ENCODE peak calls at places on chromosomes 12 and 14, in four cellular contexts. C, V, W and R are unnamed samples.
A peak's percentile ranks its signal among the peaks of the same experiment; 100 is the strongest.

GRCh38 chr14:91113829-91114078 is at the start of gene DGLUCY:
- DNase-seq in C (peak; percentile 56), V (peak; percentile 80), W (peak; percentile 88), R (peak; percentile 80)

GRCh38 chr14:102513899-102514772 is 4.6 kb upstream of the ANKRD9 start:
- DNase-seq in V (no peak), W (no peak), C (no peak), R (no peak)

GRCh38 chr12:109393437-109394345 is 46.0 kb downstream of the MYO1H start:
- DNase-seq in C (peak; percentile 47), V (peak; percentile 65), W (no peak), R (peak; percentile 76)

GRCh38 chr12:26271889-26272492 is 76.6 kb downstream of the SSPN start:
- DNase-seq in V (peak; percentile 92), C (peak; percentile 69), W (peak; percentile 91), R (peak; percentile 97)

GRCh38 chr12:11446372-11446771 is 51.0 kb upstream of the PRB2 start:
- DNase-seq in W (no peak), V (no peak), C (no peak), R (no peak)

GRCh38 chr14:99603471-99603933 is 505 bp downstream of the CCDC85C start:
- DNase-seq in C (no peak), W (no peak), V (peak; percentile 47), R (peak; percentile 48)

GRCh38 chr12:105317453-105317852 is 13.0 kb upstream of the C12orf75 start:
- DNase-seq in W (no peak), V (peak; percentile 48), C (no peak), R (no peak)

GRCh38 chr14:33347816-33348215 is 409.1 kb downstream of the NPAS3 start:
- DNase-seq in C (peak; percentile 12), W (no peak), V (peak; percentile 7), R (peak; percentile 34)

GRCh38 chr12:53187145-53187899 is 6.6 kb upstream of the CSAD start:
- DNase-seq in C (no peak), V (no peak), W (no peak), R (no peak)

GRCh38 chr14:98293527-98293926 is 978.5 kb downstream of the BCL11B start:
- DNase-seq in V (no peak), C (no peak), W (no peak), R (no peak)

GRCh38 chr12:117189725-117190209 is 503 bp downstream of the FBXO21 start:
- DNase-seq in V (peak; percentile 20), W (peak; percentile 37), C (no peak), R (peak; percentile 27)

GRCh38 chr12:131074221-131075083 is 120.7 kb downstream of the ADGRD1 start:
- DNase-seq in W (peak; percentile 69), V (no peak), C (no peak), R (no peak)

GRCh38 chr12:56839489-56840442 is 76.6 kb downstream of the HSD17B6 start:
- DNase-seq in W (peak; percentile 24), C (peak; percentile 10), V (peak; percentile 71), R (peak; percentile 55)